ENCODE peak calls at places on chromosome 5, in four cellular contexts. J, U, F and W are unnamed samples.
A peak's percentile ranks its signal among the peaks of the same experiment; 100 is the strongest.

GRCh38 chr5:175700991-175701390 is 43.1 kb downstream of the HRH2 start:
- DNase-seq in J (no peak), U (no peak), F (no peak), W (no peak)

GRCh38 chr5:139268364-139269202 is 25.0 kb upstream of the MATR3 start:
- DNase-seq in J (no peak), F (no peak), U (no peak), W (no peak)

GRCh38 chr5:11251242-11251641 is 490.2 kb upstream of the DAP start:
- DNase-seq in U (no peak), F (no peak), J (no peak), W (no peak)

GRCh38 chr5:7468742-7469141 is 72.8 kb downstream of the ADCY2 start:
- DNase-seq in U (no peak), J (no peak), F (no peak), W (no peak)

GRCh38 chr5:149210229-149210628 is 61.4 kb upstream of the AFAP1L1 start:
- DNase-seq in F (no peak), U (no peak), J (no peak), W (no peak)

GRCh38 chr5:141492168-141492885 is 3.4 kb downstream of the PCDHGC5 start:
- DNase-seq in U (no peak), J (no peak), F (no peak), W (no peak)

GRCh38 chr5:150540042-150540441 is 32.1 kb downstream of the NDST1 start:
- DNase-seq in F (no peak), U (no peak), J (no peak), W (no peak)

GRCh38 chr5:6845856-6846255 is 132.6 kb downstream of the TENT4A start:
- DNase-seq in J (no peak), U (no peak), F (no peak), W (no peak)

GRCh38 chr5:78615697-78616096 is 32.9 kb downstream of the LHFPL2 start:
- DNase-seq in J (no peak), F (no peak), U (no peak), W (peak; percentile 72)

GRCh38 chr5:74851684-74852353 is 14.4 kb downstream of the FAM169A start:
- DNase-seq in J (no peak), U (no peak), F (no peak), W (no peak)

GRCh38 chr5:9431496-9432258 is 114.2 kb downstream of the SEMA5A start:
- DNase-seq in U (no peak), F (no peak), J (no peak), W (peak; percentile 14)

GRCh38 chr5:10655686-10656075 is 91.8 kb downstream of the ANKRD33B start:
- DNase-seq in U (no peak), J (peak; percentile 9), F (no peak), W (no peak)

GRCh38 chr5:143343042-143343441 is 60.4 kb downstream of the NR3C1 start:
- DNase-seq in F (no peak), J (no peak), U (no peak), W (no peak)

GRCh38 chr5:3537942-3538341 is 57.7 kb upstream of the IRX1 start:
- DNase-seq in J (no peak), U (no peak), F (no peak), W (no peak)

GRCh38 chr5:122924203-122924602 is 78.8 kb downstream of the SNX24 start:
- DNase-seq in U (no peak), F (no peak), J (no peak), W (no peak)

GRCh38 chr5:25119654-25120053 is 474.9 kb upstream of the CDH10 start:
- DNase-seq in U (no peak), J (no peak), F (no peak), W (no peak)

GRCh38 chr5:51398875-51399635 is 15.8 kb downstream of the ISL1 start:
- DNase-seq in F (no peak), U (no peak), J (no peak), W (no peak)

GRCh38 chr5:143036146-143036927 is 266.2 kb downstream of the ARHGAP26 start:
- DNase-seq in U (no peak), J (no peak), F (no peak), W (no peak)

GRCh38 chr5:174355208-174355612 is 309.7 kb downstream of the NSG2 start:
- DNase-seq in J (no peak), F (no peak), U (peak; percentile 70), W (peak; percentile 16)

GRCh38 chr5:134063421-134063820 is 51.1 kb upstream of the TCF7 start:
- DNase-seq in U (no peak), J (no peak), F (no peak), W (no peak)

GRCh38 chr5:173973614-173973969 is 15.4 kb upstream of the C5orf47 start:
- DNase-seq in F (no peak), J (peak; percentile 48), U (no peak), W (peak; percentile 40)

GRCh38 chr5:74529101-74529500 is 111.4 kb downstream of the ENC1 start:
- DNase-seq in F (no peak), U (no peak), J (no peak), W (no peak)

GRCh38 chr5:167485395-167485794 is 806.0 kb upstream of the WWC1 start:
- DNase-seq in F (no peak), U (no peak), J (no peak), W (no peak)

GRCh38 chr5:41797672-41798071 is 72.6 kb downstream of the OXCT1 start:
- DNase-seq in U (no peak), F (no peak), J (no peak), W (no peak)

GRCh38 chr5:132253008-132253441 is 4.5 kb upstream of the PDLIM4 start:
- DNase-seq in F (no peak), J (no peak), U (no peak), W (no peak)

GRCh38 chr5:9056046-9056445 is 489.8 kb downstream of the SEMA5A start:
- DNase-seq in F (no peak), J (no peak), U (no peak), W (no peak)

GRCh38 chr5:129804705-129805104 is 56.8 kb downstream of the MINAR2 start:
- DNase-seq in F (no peak), J (no peak), U (no peak), W (no peak)

GRCh38 chr5:39517800-39518199 is 93.0 kb upstream of the DAB2 start:
- DNase-seq in F (no peak), U (peak; percentile 87), J (no peak), W (no peak)

GRCh38 chr5:73796164-73797141 is 170.5 kb downstream of the ARHGEF28 start:
- DNase-seq in U (peak; percentile 94), J (peak; percentile 60), F (no peak), W (no peak)

GRCh38 chr5:2310946-2311345 is 428.2 kb upstream of the IRX4 start:
- DNase-seq in J (no peak), U (no peak), F (no peak), W (no peak)

GRCh38 chr5:102749416-102750021 is 5.6 kb upstream of the PAM start:
- DNase-seq in U (no peak), J (no peak), F (no peak), W (no peak)

DNA sequence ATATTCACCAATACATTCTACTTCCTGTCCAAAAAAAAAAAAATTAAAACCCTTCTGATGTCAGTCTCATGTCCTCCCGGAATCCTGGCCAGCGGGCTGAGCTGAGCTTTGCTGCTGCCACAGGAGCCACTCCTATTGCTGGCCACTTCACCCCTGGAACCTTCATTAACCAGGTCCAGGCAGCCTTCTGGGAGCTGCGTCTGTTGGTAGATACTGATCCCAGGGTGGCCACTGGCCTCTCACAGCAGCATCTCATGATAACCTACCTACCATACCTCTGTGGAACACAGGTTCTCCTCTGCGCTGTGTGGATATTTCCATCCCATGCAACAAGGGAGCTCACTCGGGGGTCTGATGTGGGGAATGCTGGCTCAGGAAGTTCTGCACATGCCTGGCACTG is 21.0 kb upstream of the NPM1 start:
- DNase-seq in F (no peak), U (no peak), J (no peak), W (no peak)
- H3K4me3 ChIP-seq in F (no peak overlapping the region), U (no peak overlapping the region), J (no peak overlapping the region), W (no peak overlapping the region)

DNA sequence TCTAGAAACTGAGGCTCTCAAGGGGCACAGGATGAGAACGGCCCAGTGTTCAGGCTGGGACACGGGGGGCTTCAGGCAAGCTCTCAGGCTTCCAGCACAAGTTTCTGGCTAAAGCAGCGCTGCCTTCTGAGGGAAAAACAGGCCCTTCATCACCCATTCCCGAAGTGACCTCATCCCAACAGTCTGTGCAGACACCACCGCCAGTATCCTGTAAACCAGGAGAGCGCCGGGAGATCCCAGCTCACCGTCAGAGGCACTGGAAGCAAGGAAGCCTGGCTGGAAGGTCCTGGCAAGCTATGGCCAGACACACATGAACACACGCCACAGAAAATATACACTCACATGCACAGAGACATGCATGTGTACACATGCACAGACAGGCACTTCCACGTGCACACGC is 8.8 kb downstream of the SLC12A7 start:
- DNase-seq in U (no peak), J (no peak), F (no peak), W (no peak)
- H3K4me3 ChIP-seq in U (no peak overlapping the region), J (peak overlapping the region; percentile 28), F (peak overlapping the region; percentile 43), W (no peak overlapping the region)

DNA sequence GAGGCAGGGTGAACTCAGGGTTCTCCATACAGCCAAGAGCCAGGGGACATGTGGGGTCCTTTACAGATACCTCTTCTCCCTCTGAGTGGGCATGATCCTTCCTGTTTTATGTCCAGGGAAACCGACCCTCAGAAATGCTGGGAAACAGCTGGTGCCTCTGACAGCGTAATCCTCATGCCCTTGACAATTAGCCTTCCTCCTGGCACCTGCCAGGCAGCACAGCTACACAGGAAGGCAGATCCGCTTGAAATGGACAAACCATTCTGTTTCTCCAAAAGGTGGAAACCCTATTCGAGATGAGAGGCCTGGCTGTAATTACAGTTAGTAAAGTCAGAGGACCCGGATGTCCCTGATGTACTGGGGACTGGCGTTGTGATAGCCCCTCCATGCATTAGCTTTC is 7.2 kb downstream of the ERGIC1 start:
- DNase-seq in F (no peak), U (no peak), J (no peak), W (no peak)
- H3K4me3 ChIP-seq in F (no peak overlapping the region), U (no peak overlapping the region), J (no peak overlapping the region), W (no peak overlapping the region)

DNA sequence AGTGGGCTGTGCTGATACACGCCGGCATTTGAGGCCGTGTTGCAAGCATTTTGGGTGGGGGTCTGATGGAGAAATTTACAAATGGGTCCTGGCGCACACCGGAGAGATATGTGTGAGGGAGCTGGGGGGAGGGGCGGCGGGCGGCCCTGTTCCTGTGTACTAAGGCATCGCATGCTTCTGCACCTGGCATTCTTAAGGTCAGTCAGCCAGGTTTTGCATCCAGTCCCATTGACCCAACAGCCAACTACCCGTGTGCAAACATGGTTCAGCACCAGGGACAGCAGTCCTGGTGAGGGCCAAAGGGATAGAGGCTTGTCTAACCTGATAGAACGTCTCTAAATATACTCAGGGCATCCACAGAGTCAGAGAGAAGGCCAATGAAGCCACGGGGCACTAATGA is 839 bp downstream of the GABRG2 start:
- DNase-seq in J (no peak), F (no peak), U (no peak), W (peak; percentile 27)
- H3K4me3 ChIP-seq in J (no peak overlapping the region), F (no peak overlapping the region), U (no peak overlapping the region), W (no peak overlapping the region)

GRCh38 chr5:54841481-54841880 is 143.9 kb downstream of the ESM1 start:
- DNase-seq in U (no peak), F (no peak), J (no peak), W (no peak)

GRCh38 chr5:54845567-54845941 is 139.8 kb downstream of the ESM1 start:
- DNase-seq in J (no peak), U (no peak), F (no peak), W (no peak)

GRCh38 chr5:54844905-54845566 is 140.4 kb downstream of the ESM1 start:
- DNase-seq in J (no peak), U (no peak), F (no peak), W (peak; percentile 45)
- H3K4me3 ChIP-seq in J (peak overlapping the region; percentile 1), U (no peak overlapping the region), F (peak overlapping the region; percentile 49), W (no peak overlapping the region)